ENCODE peak calls at places on chromosome 3, in four cellular contexts. H is GM23338, B is OCI-LY7, A is HCT116. D is an unnamed sample.

GRCh38 chr3:184239710-184240109 is 9.1 kb downstream of the ALG3 start:
- DNase-seq in H (no peak), B (no peak), A (no peak), D (no peak)

GRCh38 chr3:174937488-174937887 is 78.4 kb downstream of the NAALADL2 start:
- DNase-seq in A (no peak), B (no peak), H (no peak), D (no peak)

GRCh38 chr3:82409842-82410241 is 648.4 kb upstream of the GBE1 start:
- DNase-seq in H (no peak), B (no peak), A (no peak), D (no peak)

GRCh38 chr3:129605593-129606521 is 619 bp downstream of the PLXND1 start:
- DNase-seq in B (peak), A (no peak), H (no peak), D (peak)

GRCh38 chr3:25047058-25047457 is 381.0 kb upstream of the RARB start:
- DNase-seq in A (no peak), B (no peak), H (no peak), D (peak)

GRCh38 chr3:123745184-123745855 is 138.8 kb downstream of the MYLK start:
- DNase-seq in B (peak), A (no peak), H (peak), D (no peak)

GRCh38 chr3:5731100-5731499 is 543.6 kb downstream of the EDEM1 start:
- DNase-seq in H (no peak), A (peak), B (peak), D (peak)

GRCh38 chr3:94106268-94106667 is 43.4 kb downstream of the NSUN3 start:
- DNase-seq in B (no peak), H (no peak), A (no peak), D (no peak)

GRCh38 chr3:157523814-157524213 is 20.6 kb upstream of the VEPH1 start:
- DNase-seq in H (no peak), B (no peak), A (no peak), D (no peak)

GRCh38 chr3:87997298-87997697 is 61.5 kb downstream of the CGGBP1 start:
- DNase-seq in B (no peak), H (no peak), A (no peak), D (no peak)

GRCh38 chr3:143314291-143315093 is 194.9 kb downstream of the CHST2 start:
- DNase-seq in A (no peak), H (no peak), B (no peak), D (no peak)

GRCh38 chr3:46209053-46209452 is 940 bp upstream of the CCR1 start:
- DNase-seq in H (no peak), A (no peak), B (no peak), D (no peak)

DNA sequence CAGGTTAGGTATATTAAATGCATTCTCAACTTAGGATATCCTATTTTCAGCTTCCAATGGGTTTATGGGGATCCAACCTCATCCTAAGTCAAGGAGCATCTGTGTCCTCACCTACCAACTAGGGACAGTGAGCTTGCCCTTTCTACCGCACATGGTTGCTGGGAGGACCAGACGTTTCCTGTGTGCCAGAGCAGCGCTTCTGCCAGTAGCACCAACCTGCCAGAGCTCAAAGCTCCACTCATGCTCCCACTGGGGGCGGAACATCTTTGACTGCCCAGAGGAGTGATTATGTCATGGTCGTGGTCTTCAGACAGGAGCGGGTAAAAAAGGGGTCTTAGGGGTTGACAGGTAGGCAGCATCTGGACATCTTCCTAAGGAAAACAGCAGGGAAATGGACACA is 24.7 kb downstream of the XPC start:
- DNase-seq in A (no peak), B (no peak), H (no peak), D (no peak)
- H3K4me3 ChIP-seq in A (no peak), B (no peak), H (no peak), D (no peak)

GRCh38 chr3:62942761-62943160 is 67.5 kb upstream of the CADPS start:
- DNase-seq in A (no peak), B (no peak), H (no peak), D (no peak)

GRCh38 chr3:62938583-62938982 is 63.4 kb upstream of the CADPS start:
- DNase-seq in A (no peak), H (no peak), B (no peak), D (no peak)

GRCh38 chr3:62939707-62940106 is 64.5 kb upstream of the CADPS start:
- DNase-seq in H (no peak), B (no peak), A (no peak), D (no peak)

GRCh38 chr3:62936626-62937254 is 61.5 kb upstream of the CADPS start:
- DNase-seq in A (no peak), B (no peak), H (no peak), D (no peak)

GRCh38 chr3:62940763-62941632 is 65.8 kb upstream of the CADPS start:
- DNase-seq in B (no peak), H (peak), A (no peak), D (peak)
- TF ChIP-seq EZH2phosphoT487 in B (no peak), H (no peak), A (no peak), D (no peak)

GRCh38 chr3:67654099-67654831 is at the start of gene SUCLG2:
- DNase-seq in H (peak), A (peak), B (peak), D (peak)
- TF ChIP-seq CTCF in H (no peak), A (no peak), B (no peak), D (no peak)

GRCh38 chr3:102194760-102195159 is 240.1 kb upstream of the ZPLD1 start:
- DNase-seq in B (no peak), H (no peak), A (no peak), D (no peak)

GRCh38 chr3:102192575-102192974 is 242.2 kb upstream of the ZPLD1 start:
- DNase-seq in A (no peak), B (no peak), H (no peak), D (no peak)

GRCh38 chr3:102193255-102193654 is 241.6 kb upstream of the ZPLD1 start:
- DNase-seq in H (no peak), B (no peak), A (no peak), D (no peak)

GRCh38 chr3:102194001-102194400 is 240.8 kb upstream of the ZPLD1 start:
- DNase-seq in B (no peak), A (no peak), H (no peak), D (no peak)

DNA sequence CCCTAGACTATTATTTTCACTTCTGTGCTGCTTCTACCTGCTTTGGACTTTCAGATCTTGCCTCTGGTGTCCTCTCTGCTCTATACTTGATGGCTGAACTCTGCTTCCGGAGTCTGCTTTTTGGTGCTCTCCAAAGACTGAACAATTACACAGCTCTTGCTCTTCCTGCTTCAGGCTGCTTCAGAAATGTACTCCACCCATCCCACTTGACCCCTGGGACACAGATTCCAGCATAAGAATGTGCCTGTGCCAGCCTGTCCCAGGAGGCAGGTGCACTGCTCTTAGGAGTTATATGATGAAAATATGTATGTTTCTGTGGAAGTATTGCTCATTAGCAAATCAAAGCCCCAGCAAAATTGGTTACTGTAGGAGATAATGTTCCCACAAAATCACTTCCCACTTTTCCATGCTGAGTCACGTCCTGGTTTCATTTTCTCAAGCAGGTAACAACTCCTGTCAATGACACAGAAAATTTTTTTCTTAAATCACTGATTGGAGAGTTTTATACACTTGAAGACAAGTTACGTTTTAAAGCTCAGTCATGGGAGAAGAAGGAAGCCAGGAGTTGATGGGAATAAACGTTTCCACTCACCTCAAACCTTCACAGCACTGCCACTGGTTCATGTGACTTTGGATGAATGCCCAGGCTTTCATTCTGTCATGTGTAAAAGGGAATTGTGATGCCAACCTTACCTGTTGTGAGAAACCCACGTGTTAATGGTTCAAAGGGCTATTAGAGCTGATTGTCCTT is 239.4 kb upstream of the ZPLD1 start:
- DNase-seq in A (no peak), B (no peak), H (no peak), D (no peak)
- H3K4me3 ChIP-seq in A (no peak), B (no peak), H (no peak), D (no peak)

DNA sequence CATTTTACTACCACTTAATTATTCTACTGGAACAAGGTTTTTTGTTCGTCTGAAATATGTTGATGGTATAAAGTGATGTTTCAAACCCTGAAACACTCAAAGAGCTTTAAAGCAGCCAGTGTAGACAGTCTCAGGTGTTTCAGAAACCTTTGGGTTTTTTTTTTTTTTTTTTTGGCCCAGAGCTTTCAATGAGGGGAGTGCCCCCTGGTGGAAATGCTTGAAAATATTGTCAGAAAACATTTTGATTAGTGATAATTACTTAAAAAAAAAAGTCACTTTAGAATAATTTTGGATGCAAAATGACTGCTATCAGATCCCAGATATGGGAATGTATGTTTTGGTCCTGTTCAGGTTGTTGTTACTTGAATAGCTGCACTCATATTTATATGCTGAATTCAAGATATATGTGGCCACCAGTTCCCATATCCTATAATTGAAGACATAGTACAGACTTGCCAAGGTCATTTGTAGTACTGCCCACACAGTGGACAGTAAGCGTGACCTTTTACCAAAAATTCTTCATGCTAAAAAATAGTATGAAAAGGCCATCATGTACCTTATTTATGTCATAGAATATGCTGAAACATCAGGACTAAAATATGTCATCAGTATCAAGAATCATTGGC is 35.9 kb downstream of the SATB1 start:
- DNase-seq in H (peak), B (peak), A (peak), D (peak)
- TF ChIP-seq EZH2phosphoT487 in H (no peak), B (no peak), A (no peak), D (no peak)

GRCh38 chr3:62325896-62326295 is 47.5 kb downstream of the FEZF2 start:
- DNase-seq in H (no peak), B (no peak), A (no peak), D (peak)
- TF ChIP-seq CTCF in H (no peak), B (no peak), A (no peak), D (no peak)